ENCODE peak calls at places on chromosomes 11 and 22, in four cellular contexts. One of them, this sample, is unnamed.

GRCh38 chr11:130813196-130813595 is 103.1 kb downstream of the SNX19 start:
- DNase-seq in mesendoderm: no peak
- DNase-seq in H1: no peak
- DNase-seq in IMR-90: no peak
- DNase-seq in this sample: no peak

GRCh38 chr11:61616443-61616842 is 35.6 kb upstream of the SYT7 start:
- DNase-seq in mesendoderm: no peak
- DNase-seq in H1: no peak
- DNase-seq in IMR-90: peak
- DNase-seq in this sample: no peak

GRCh38 chr11:62295504-62295903 is 3.4 kb downstream of the SCGB1D4 start:
- DNase-seq in mesendoderm: peak
- DNase-seq in H1: no peak
- DNase-seq in IMR-90: peak
- DNase-seq in this sample: peak

GRCh38 chr11:17002543-17002942 is 11.7 kb downstream of the PLEKHA7 start:
- DNase-seq in mesendoderm: no peak
- DNase-seq in H1: no peak
- DNase-seq in IMR-90: no peak
- DNase-seq in this sample: no peak

GRCh38 chr22:24521791-24522245 is 26.7 kb downstream of the UPB1 start:
- DNase-seq in mesendoderm: peak
- DNase-seq in H1: peak
- DNase-seq in IMR-90: peak
- DNase-seq in this sample: peak

GRCh38 chr11:67268684-67269268 is 2.5 kb downstream of the GRK2 start:
- DNase-seq in mesendoderm: no peak
- DNase-seq in H1: no peak
- DNase-seq in IMR-90: no peak
- DNase-seq in this sample: no peak

GRCh38 chr11:45563801-45564200 is 101.6 kb downstream of the CHST1 start:
- DNase-seq in mesendoderm: peak
- DNase-seq in H1: no peak
- DNase-seq in IMR-90: no peak
- DNase-seq in this sample: no peak

GRCh38 chr22:50170453-50171318 is at the start of gene PANX2:
- DNase-seq in mesendoderm: no peak
- DNase-seq in H1: no peak
- DNase-seq in IMR-90: no peak
- DNase-seq in this sample: no peak

GRCh38 chr11:108508653-108509593 is 10.7 kb upstream of the POGLUT3 start:
- DNase-seq in mesendoderm: no peak
- DNase-seq in H1: no peak
- DNase-seq in IMR-90: no peak
- DNase-seq in this sample: no peak

GRCh38 chr11:102111011-102111786 is 952 bp downstream of the YAP1 start:
- DNase-seq in mesendoderm: peak
- DNase-seq in H1: peak
- DNase-seq in IMR-90: peak
- DNase-seq in this sample: peak

GRCh38 chr11:121829159-121829643 is 286.8 kb downstream of the BLID start:
- DNase-seq in mesendoderm: no peak
- DNase-seq in H1: no peak
- DNase-seq in IMR-90: peak
- DNase-seq in this sample: no peak

GRCh38 chr22:44759430-44760310 is 7.3 kb downstream of the ARHGAP8 start:
- DNase-seq in mesendoderm: peak
- DNase-seq in H1: no peak
- DNase-seq in IMR-90: no peak
- DNase-seq in this sample: no peak

GRCh38 chr22:44758970-44759365 is 6.6 kb downstream of the ARHGAP8 start:
- DNase-seq in mesendoderm: no peak
- DNase-seq in H1: no peak
- DNase-seq in IMR-90: no peak
- DNase-seq in this sample: no peak

GRCh38 chr22:44761025-44761424 is 8.7 kb downstream of the ARHGAP8 start:
- DNase-seq in mesendoderm: no peak
- DNase-seq in H1: no peak
- DNase-seq in IMR-90: no peak
- DNase-seq in this sample: no peak

GRCh38 chr22:44755956-44756361 is 3.6 kb downstream of the ARHGAP8 start:
- DNase-seq in mesendoderm: peak
- DNase-seq in H1: no peak
- DNase-seq in IMR-90: no peak
- DNase-seq in this sample: peak

GRCh38 chr22:44758354-44758969 is 6.1 kb downstream of the ARHGAP8 start:
- DNase-seq in mesendoderm: peak
- DNase-seq in H1: no peak
- DNase-seq in IMR-90: peak
- DNase-seq in this sample: no peak
- H4K8ac ChIP-seq in mesendoderm: no peak
- H4K8ac ChIP-seq in H1: no peak
- H4K8ac ChIP-seq in IMR-90: no peak
- H4K8ac ChIP-seq in this sample: no peak

GRCh38 chr22:37892566-37893338 is 13.3 kb upstream of the MICALL1 start:
- DNase-seq in mesendoderm: no peak
- DNase-seq in H1: no peak
- DNase-seq in IMR-90: no peak
- DNase-seq in this sample: no peak

GRCh38 chr22:37894939-37895670 is 11.0 kb upstream of the MICALL1 start:
- DNase-seq in mesendoderm: peak
- DNase-seq in H1: peak
- DNase-seq in IMR-90: no peak
- DNase-seq in this sample: peak

GRCh38 chr22:37896181-37896592 is 9.9 kb upstream of the MICALL1 start:
- DNase-seq in mesendoderm: peak
- DNase-seq in H1: no peak
- DNase-seq in IMR-90: peak
- DNase-seq in this sample: peak

GRCh38 chr22:37891926-37892325 is 14.2 kb upstream of the MICALL1 start:
- DNase-seq in mesendoderm: no peak
- DNase-seq in H1: no peak
- DNase-seq in IMR-90: no peak
- DNase-seq in this sample: no peak

GRCh38 chr22:37893583-37893983 is 12.5 kb upstream of the MICALL1 start:
- DNase-seq in mesendoderm: peak
- DNase-seq in H1: no peak
- DNase-seq in IMR-90: no peak
- DNase-seq in this sample: no peak
- H3K4ac ChIP-seq in mesendoderm: peak
- H3K4ac ChIP-seq in H1: no peak
- H3K4ac ChIP-seq in IMR-90: no peak
- H3K4ac ChIP-seq in this sample: no peak

GRCh38 chr22:17994424-17995108 is 29.8 kb downstream of the MICAL3 start:
- DNase-seq in mesendoderm: no peak
- DNase-seq in H1: no peak
- DNase-seq in IMR-90: no peak
- DNase-seq in this sample: no peak
- H4K5ac ChIP-seq in mesendoderm: no peak
- H4K5ac ChIP-seq in H1: no peak
- H4K5ac ChIP-seq in IMR-90: no peak
- H4K5ac ChIP-seq in this sample: no peak

GRCh38 chr11:65870706-65871681 is 1.6 kb downstream of the EFEMP2 start:
- DNase-seq in mesendoderm: no peak
- DNase-seq in H1: no peak
- DNase-seq in IMR-90: no peak
- DNase-seq in this sample: no peak

GRCh38 chr11:65871811-65872548 is 620 bp downstream of the EFEMP2 start:
- DNase-seq in mesendoderm: peak
- DNase-seq in H1: peak
- DNase-seq in IMR-90: no peak
- DNase-seq in this sample: peak

GRCh38 chr11:65872555-65873279 is at the start of gene EFEMP2:
- DNase-seq in mesendoderm: no peak
- DNase-seq in H1: peak
- DNase-seq in IMR-90: no peak
- DNase-seq in this sample: no peak

GRCh38 chr11:65870307-65870658 is 2.3 kb downstream of the EFEMP2 start:
- DNase-seq in mesendoderm: no peak
- DNase-seq in H1: no peak
- DNase-seq in IMR-90: no peak
- DNase-seq in this sample: no peak

GRCh38 chr11:65873280-65874156 is 918 bp upstream of the EFEMP2 start:
- DNase-seq in mesendoderm: peak
- DNase-seq in H1: peak
- DNase-seq in IMR-90: peak
- DNase-seq in this sample: peak
- H4K8ac ChIP-seq in mesendoderm: no peak
- H4K8ac ChIP-seq in H1: peak
- H4K8ac ChIP-seq in IMR-90: peak
- H4K8ac ChIP-seq in this sample: no peak

DNA sequence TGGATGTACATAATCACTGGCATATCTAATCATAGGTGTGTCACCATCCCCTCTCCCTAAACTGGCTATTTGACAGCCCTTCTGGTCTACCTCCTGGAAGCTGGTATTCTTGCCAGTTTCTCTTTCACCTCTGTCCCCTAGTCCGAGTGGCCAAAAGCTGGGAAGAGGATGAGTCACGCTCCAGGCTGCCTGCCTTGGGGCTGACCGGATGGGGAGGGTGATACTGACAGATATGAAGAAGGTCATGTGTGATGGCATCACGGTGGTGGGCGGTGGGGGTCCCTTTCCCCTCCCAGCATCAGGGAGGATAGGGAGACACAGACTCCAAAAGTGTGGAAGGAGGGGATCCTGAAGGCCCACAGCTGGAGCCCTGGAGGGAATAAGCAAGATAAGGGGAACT is 4.8 kb downstream of the OAF start:
- DNase-seq in mesendoderm: no peak
- DNase-seq in H1: no peak
- DNase-seq in IMR-90: peak
- DNase-seq in this sample: no peak
- H3K4ac ChIP-seq in mesendoderm: no peak
- H3K4ac ChIP-seq in H1: no peak
- H3K4ac ChIP-seq in IMR-90: peak
- H3K4ac ChIP-seq in this sample: no peak

GRCh38 chr22:37768273-37768672 is 39.5 kb upstream of the GCAT start:
- DNase-seq in mesendoderm: no peak
- DNase-seq in H1: peak
- DNase-seq in IMR-90: no peak
- DNase-seq in this sample: no peak

GRCh38 chr22:37763652-37764051 is 44.1 kb upstream of the GCAT start:
- DNase-seq in mesendoderm: no peak
- DNase-seq in H1: no peak
- DNase-seq in IMR-90: no peak
- DNase-seq in this sample: no peak

GRCh38 chr22:37764622-37765021 is 43.1 kb upstream of the GCAT start:
- DNase-seq in mesendoderm: no peak
- DNase-seq in H1: no peak
- DNase-seq in IMR-90: no peak
- DNase-seq in this sample: no peak

GRCh38 chr22:37765498-37765897 is 42.2 kb upstream of the GCAT start:
- DNase-seq in mesendoderm: no peak
- DNase-seq in H1: no peak
- DNase-seq in IMR-90: no peak
- DNase-seq in this sample: no peak

DNA sequence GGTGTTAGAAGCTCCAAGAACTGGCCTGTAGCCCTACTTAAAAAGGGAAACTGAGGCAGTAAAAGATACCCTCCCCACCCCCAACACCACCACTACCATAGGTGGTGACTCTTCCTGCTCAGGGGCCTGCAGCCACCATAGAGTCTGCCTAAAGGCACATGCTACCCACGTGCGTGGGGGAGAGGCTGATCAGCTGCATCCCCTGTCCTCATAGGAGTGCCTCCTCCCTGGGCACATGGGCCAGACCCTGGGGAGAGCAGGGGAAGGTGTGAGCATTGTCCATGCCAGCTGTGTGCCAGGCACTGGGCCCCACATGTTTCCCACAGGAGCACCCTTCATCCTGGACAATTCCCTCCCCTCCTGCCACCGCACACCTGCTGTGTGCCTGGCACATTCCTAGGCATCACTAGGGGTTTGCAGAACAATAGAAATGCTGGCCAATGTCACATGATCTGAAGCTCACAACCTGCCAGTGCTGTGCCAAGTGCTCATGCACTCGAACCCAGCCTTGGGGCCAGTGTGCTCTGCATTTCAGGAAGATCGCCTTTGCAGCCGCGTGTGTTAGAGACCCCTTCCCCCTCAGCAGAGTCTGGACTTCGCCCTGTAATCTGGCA is 41.7 kb upstream of the GCAT start:
- DNase-seq in mesendoderm: no peak
- DNase-seq in H1: no peak
- DNase-seq in IMR-90: no peak
- DNase-seq in this sample: no peak
- H4K5ac ChIP-seq in mesendoderm: no peak
- H4K5ac ChIP-seq in H1: no peak
- H4K5ac ChIP-seq in IMR-90: no peak
- H4K5ac ChIP-seq in this sample: no peak

GRCh38 chr22:40855104-40855959 is 1.1 kb downstream of the ST13 start:
- DNase-seq in mesendoderm: no peak
- DNase-seq in H1: no peak
- DNase-seq in IMR-90: no peak
- DNase-seq in this sample: no peak

GRCh38 chr22:40856513-40857308 is at the start of the genes ST13 and XPNPEP3:
- DNase-seq in mesendoderm: peak
- DNase-seq in H1: peak
- DNase-seq in IMR-90: peak
- DNase-seq in this sample: peak

GRCh38 chr22:40853961-40854360 is 2.5 kb downstream of the ST13 start:
- DNase-seq in mesendoderm: no peak
- DNase-seq in H1: no peak
- DNase-seq in IMR-90: no peak
- DNase-seq in this sample: no peak

GRCh38 chr22:40855960-40856512 is 403 bp downstream of the ST13 start:
- DNase-seq in mesendoderm: peak
- DNase-seq in H1: no peak
- DNase-seq in IMR-90: peak
- DNase-seq in this sample: peak

GRCh38 chr22:40857309-40857851 is 432 bp downstream of the XPNPEP3 start:
- DNase-seq in mesendoderm: no peak
- DNase-seq in H1: no peak
- DNase-seq in IMR-90: no peak
- DNase-seq in this sample: no peak
- H4K8ac ChIP-seq in mesendoderm: no peak
- H4K8ac ChIP-seq in H1: peak
- H4K8ac ChIP-seq in IMR-90: peak
- H4K8ac ChIP-seq in this sample: no peak

DNA sequence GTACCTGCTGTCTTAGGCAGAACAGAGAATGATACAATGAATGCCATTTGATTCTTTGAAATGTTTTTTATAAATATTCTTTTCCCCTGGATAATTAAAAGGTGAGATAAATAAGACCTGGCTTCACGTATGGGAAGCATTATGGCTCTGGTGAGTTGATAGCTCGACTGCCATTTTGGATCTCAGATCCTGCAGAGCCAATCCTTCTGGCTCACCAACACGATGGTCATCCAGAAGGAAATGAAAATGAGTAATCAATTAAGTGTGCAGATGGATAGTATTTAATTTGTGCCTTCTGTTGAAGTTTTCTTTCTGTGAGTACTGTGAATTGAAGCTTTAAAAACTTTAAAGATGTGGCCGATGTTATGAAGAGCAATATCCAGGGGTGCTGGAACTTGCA is 2.7 kb downstream of the TNRC6B start:
- DNase-seq in mesendoderm: no peak
- DNase-seq in H1: no peak
- DNase-seq in IMR-90: no peak
- DNase-seq in this sample: no peak
- H3K4ac ChIP-seq in mesendoderm: no peak
- H3K4ac ChIP-seq in H1: no peak
- H3K4ac ChIP-seq in IMR-90: no peak
- H3K4ac ChIP-seq in this sample: no peak

This sample was measured in H9.